ENCODE peak calls at places on chromosomes 5 and 9, in six cellular contexts. A is fibroblast of mammary gland, V is PC-3, N is left ventricle myocardium inferior, B is cardiac fibroblast, L is pancreas. H is an unnamed sample.

GRCh38 chr9:95264954-95265615 is 52.4 kb downstream of the FANCC start:
- DNase-seq in B (peak; percentile 50), V (peak; percentile 38), A (peak; percentile 56), L (no peak), N (no peak), H (no peak)

GRCh38 chr5:179852993-179853547 is 5.5 kb downstream of the MRNIP start:
- DNase-seq in N (no peak), B (no peak), V (no peak), A (no peak), L (no peak), H (no peak)

GRCh38 chr5:14741721-14742426 is 77.4 kb downstream of the OTULIN start:
- DNase-seq in B (no peak), A (no peak), N (no peak), L (no peak), V (no peak), H (no peak)

GRCh38 chr9:91066856-91067255 is 265.2 kb downstream of the SYK start:
- DNase-seq in B (no peak), V (no peak), L (no peak), A (no peak), N (no peak), H (no peak)

GRCh38 chr5:167916706-167917105 is 374.7 kb upstream of the WWC1 start:
- DNase-seq in V (no peak), N (peak; percentile 19), A (peak; percentile 16), L (no peak), B (peak; percentile 39), H (no peak)

GRCh38 chr5:10454591-10455272 is 13.1 kb downstream of the ROPN1L start:
- DNase-seq in V (peak; percentile 94), L (no peak), B (peak; percentile 45), A (peak; percentile 92), N (no peak), H (no peak)

GRCh38 chr5:108386345-108387061 is 4.6 kb upstream of the FBXL17 start:
- DNase-seq in B (peak; percentile 29), L (no peak), N (no peak), V (peak; percentile 91), A (peak; percentile 90), H (no peak)

GRCh38 chr9:136401173-136401922 is 1.4 kb upstream of the SNAPC4 start:
- DNase-seq in V (no peak), L (peak; percentile 48), B (no peak), A (peak; percentile 50), N (no peak), H (no peak)

GRCh38 chr5:103511554-103511885 is 51.1 kb downstream of the NUDT12 start:
- DNase-seq in L (no peak), B (no peak), N (no peak), A (peak; percentile 54), V (peak; percentile 92), H (no peak)

GRCh38 chr9:90801507-90802289 is at the start of gene SYK:
- DNase-seq in A (no peak), V (peak; percentile 60), L (peak; percentile 85), B (no peak), N (peak; percentile 60), H (no peak)

GRCh38 chr9:131633491-131634031 is 88.2 kb downstream of the PRRT1B start:
- DNase-seq in A (no peak), B (no peak), L (no peak), V (no peak), N (no peak), H (no peak)

GRCh38 chr5:88602584-88602983 is 280.4 kb downstream of the MEF2C start:
- DNase-seq in B (no peak), N (no peak), V (peak; percentile 26), L (no peak), A (no peak), H (no peak)

GRCh38 chr5:161548472-161549094 is 2.1 kb upstream of the GABRB2 start:
- DNase-seq in B (no peak), V (no peak), A (no peak), L (peak; percentile 64), N (no peak), H (no peak)

GRCh38 chr5:82882316-82882715 is 194.9 kb downstream of the TMEM167A start:
- DNase-seq in N (no peak), L (no peak), V (no peak), B (no peak), A (no peak), H (no peak)

GRCh38 chr5:53820802-53821171 is 260.3 kb downstream of the NDUFS4 start:
- DNase-seq in B (no peak), N (no peak), V (no peak), L (no peak), A (peak; percentile 20), H (no peak)

GRCh38 chr9:14813336-14814020 is 90.9 kb upstream of the CER1 start:
- DNase-seq in N (no peak), V (peak; percentile 32), L (no peak), B (no peak), A (peak; percentile 32), H (no peak)

GRCh38 chr5:76855961-76856360 is 6.1 kb downstream of the S100Z start:
- DNase-seq in L (no peak), V (no peak), A (no peak), B (no peak), N (no peak), H (no peak)

GRCh38 chr5:145360936-145361335 is 474.2 kb downstream of the PRELID2 start:
- DNase-seq in L (no peak), A (no peak), V (no peak), N (no peak), B (peak; percentile 37), H (no peak)

GRCh38 chr5:168679515-168679920 is 100.3 kb upstream of the PANK3 start:
- DNase-seq in A (peak; percentile 73), V (peak; percentile 76), B (peak; percentile 86), N (peak; percentile 62), L (peak; percentile 79), H (peak; percentile 22)

GRCh38 chr9:135976944-135977343 is 15.8 kb upstream of the UBAC1 start:
- DNase-seq in V (no peak), A (no peak), L (no peak), N (no peak), B (no peak), H (no peak)

GRCh38 chr5:54329731-54330709 is 19.6 kb upstream of the ARL15 start:
- DNase-seq in B (peak; percentile 79), V (peak; percentile 88), N (no peak), L (no peak), A (peak; percentile 92), H (peak; percentile 41)

GRCh38 chr5:133509742-133510079 is 102.6 kb downstream of the FSTL4 start:
- DNase-seq in L (no peak), B (no peak), N (no peak), V (no peak), A (no peak), H (no peak)

GRCh38 chr5:54678737-54679136 is 161.2 kb downstream of the SNX18 start:
- DNase-seq in B (no peak), N (no peak), V (no peak), A (no peak), L (no peak), H (no peak)

GRCh38 chr9:135884328-135885035 is 22.9 kb downstream of the CAMSAP1 start:
- DNase-seq in V (peak; percentile 12), N (no peak), B (peak; percentile 39), L (no peak), A (peak; percentile 45), H (no peak)

GRCh38 chr9:93184439-93185221 is 691 bp downstream of the WNK2 start:
- DNase-seq in L (no peak), V (peak; percentile 10), A (no peak), B (no peak), N (no peak), H (no peak)

GRCh38 chr5:1001406-1002270 is 7.0 kb upstream of the NKD2 start:
- DNase-seq in B (no peak), V (no peak), A (no peak), L (no peak), N (peak; percentile 10), H (no peak)

GRCh38 chr9:131744171-131744714 is 4.4 kb upstream of the RAPGEF1 start:
- DNase-seq in L (no peak), B (no peak), V (no peak), N (no peak), A (no peak), H (no peak)

GRCh38 chr5:169218176-169218575 is 82.8 kb downstream of the SLIT3 start:
- DNase-seq in V (no peak), B (no peak), L (no peak), A (no peak), N (no peak), H (peak; percentile 32)

GRCh38 chr5:55636711-55637110 is 75.4 kb downstream of the SLC38A9 start:
- DNase-seq in V (peak; percentile 3), N (peak; percentile 20), A (peak; percentile 72), L (no peak), B (peak; percentile 68), H (no peak)

GRCh38 chr5:159547466-159548195 is 217.3 kb upstream of the IL12B start:
- DNase-seq in V (no peak), A (peak; percentile 40), B (peak; percentile 15), N (no peak), L (no peak), H (no peak)

GRCh38 chr9:92634712-92635605 is 35.0 kb downstream of the IPPK start:
- DNase-seq in L (peak; percentile 82), N (peak; percentile 76), V (peak; percentile 66), B (peak; percentile 84), A (peak; percentile 78), H (no peak)

GRCh38 chr9:97570899-97571298 is 62.3 kb downstream of the TSTD2 start:
- DNase-seq in A (no peak), N (peak; percentile 85), L (no peak), V (no peak), B (peak; percentile 22), H (peak; percentile 19)

GRCh38 chr5:158464383-158464782 is 605.4 kb upstream of the CLINT1 start:
- DNase-seq in A (no peak), V (no peak), N (no peak), B (no peak), L (no peak), H (no peak)
- TF ChIP-seq CTCF in A (no peak), V (no peak), N (no peak), B (no peak), L (no peak), H (no peak)

GRCh38 chr5:139655727-139656271 is 7.7 kb downstream of the CXXC5 start:
- DNase-seq in N (peak; percentile 79), A (peak; percentile 29), V (no peak), B (peak; percentile 63), L (peak; percentile 78), H (no peak)
- H3K4me3 ChIP-seq in N (peak overlapping the region; percentile 90), A (no peak overlapping the region), V (no peak overlapping the region), B (no peak overlapping the region), L (peak overlapping the region; percentile 7), H (no peak overlapping the region)

GRCh38 chr9:108780949-108781734 is 74.6 kb downstream of the ACTL7B start:
- DNase-seq in V (no peak), N (no peak), B (no peak), A (no peak), L (no peak), H (no peak)

GRCh38 chr9:108775901-108776306 is 79.9 kb downstream of the ACTL7B start:
- DNase-seq in L (no peak), B (peak; percentile 55), N (no peak), A (no peak), V (no peak), H (peak; percentile 32)

GRCh38 chr9:108779506-108779905 is 76.3 kb downstream of the ACTL7B start:
- DNase-seq in N (no peak), V (no peak), L (no peak), A (no peak), B (no peak), H (no peak)

GRCh38 chr9:108776920-108777650 is 78.7 kb downstream of the ACTL7B start:
- DNase-seq in V (peak; percentile 43), A (peak; percentile 12), N (no peak), L (no peak), B (peak; percentile 78), H (peak; percentile 87)
- TF ChIP-seq CTCF in V (peak; percentile 58), A (peak; percentile 43), N (peak; percentile 19), L (no peak), B (peak; percentile 40), H (peak; percentile 69)

GRCh38 chr5:132376694-132377641 is 7.5 kb downstream of the SLC22A5 start:
- DNase-seq in L (no peak), A (no peak), B (no peak), N (no peak), V (no peak), H (no peak)
- H3K4me3 ChIP-seq in L (no peak overlapping the region), A (no peak overlapping the region), B (no peak overlapping the region), N (no peak overlapping the region), V (no peak overlapping the region), H (no peak overlapping the region)